ENCODE peak calls at places on chromosomes 6 and 20, in five cellular contexts. N, U, V, E and J are unnamed samples.

GRCh38 chr6:15481892-15482291 is 180.9 kb downstream of the DTNBP1 start:
- DNase-seq in V (no peak), N (peak; percentile 18), E (no peak), U (no peak), J (no peak)

GRCh38 chr6:107811591-107812218 is 12.4 kb downstream of the SCML4 start:
- DNase-seq in N (peak; percentile 5), E (no peak), U (peak; percentile 21), V (no peak), J (no peak)

GRCh38 chr6:106241498-106241897 is 84.1 kb downstream of the ATG5 start:
- DNase-seq in E (no peak), V (no peak), U (no peak), N (no peak), J (no peak)

GRCh38 chr20:19885981-19886665 is 128.1 kb downstream of the RIN2 start:
- DNase-seq in E (peak; percentile 43), V (peak; percentile 62), N (peak; percentile 77), U (peak; percentile 61), J (peak; percentile 87)

GRCh38 chr6:109165392-109165964 is 70.2 kb downstream of the CEP57L1 start:
- DNase-seq in N (peak; percentile 4), U (peak; percentile 70), V (no peak), E (no peak), J (peak; percentile 59)

GRCh38 chr20:48623906-48624265 is 203.9 kb downstream of the PREX1 start:
- DNase-seq in E (no peak), V (no peak), U (no peak), N (no peak), J (no peak)

GRCh38 chr6:22071655-22072054 is 225.2 kb downstream of the PRL start:
- DNase-seq in E (peak; percentile 57), U (peak; percentile 66), N (no peak), V (no peak), J (peak; percentile 67)

GRCh38 chr20:24138951-24139350 is 150.4 kb upstream of the GGTLC1 start:
- DNase-seq in N (no peak), V (no peak), U (no peak), E (no peak), J (no peak)

GRCh38 chr20:57398231-57398821 is 7.1 kb downstream of the RBM38 start:
- DNase-seq in E (peak; percentile 85), N (no peak), U (no peak), V (no peak), J (no peak)

GRCh38 chr6:140059947-140060346 is 685.5 kb upstream of the CITED2 start:
- DNase-seq in U (peak; percentile 45), V (no peak), E (no peak), N (no peak), J (no peak)

GRCh38 chr20:1500496-1500895 is 9.3 kb upstream of the SIRPB2 start:
- DNase-seq in V (no peak), N (no peak), E (no peak), U (no peak), J (no peak)

GRCh38 chr20:33348136-33348937 is 53.0 kb downstream of the CDK5RAP1 start:
- DNase-seq in U (no peak), N (no peak), V (no peak), E (no peak), J (no peak)

GRCh38 chr6:16723833-16724232 is 37.4 kb downstream of the ATXN1 start:
- DNase-seq in N (peak; percentile 90), V (no peak), E (no peak), U (peak; percentile 96), J (no peak)

GRCh38 chr20:43669332-43669731 is 2.4 kb downstream of the MYBL2 start:
- DNase-seq in V (no peak), N (peak; percentile 94), U (peak; percentile 62), E (no peak), J (no peak)

GRCh38 chr6:169654590-169655391 is 47.0 kb downstream of the WDR27 start:
- DNase-seq in N (peak; percentile 74), E (peak; percentile 72), V (peak; percentile 64), U (peak; percentile 61), J (peak; percentile 47)

GRCh38 chr6:126352514-126352913 is 12.6 kb downstream of the CENPW start:
- DNase-seq in V (no peak), N (no peak), U (no peak), E (no peak), J (no peak)

GRCh38 chr6:148538251-148539190 is 195.9 kb downstream of the SASH1 start:
- DNase-seq in U (peak; percentile 73), N (no peak), V (no peak), E (no peak), J (no peak)

GRCh38 chr20:45229264-45230056 is 8.3 kb downstream of the SEMG2 start:
- DNase-seq in E (no peak), U (no peak), N (peak; percentile 91), V (no peak), J (no peak)

GRCh38 chr6:119533603-119534279 is 184.2 kb upstream of the MAN1A1 start:
- DNase-seq in E (no peak), N (peak; percentile 77), V (no peak), U (peak; percentile 82), J (no peak)

GRCh38 chr6:121590438-121590837 is 155.0 kb downstream of the GJA1 start:
- DNase-seq in E (no peak), V (no peak), U (peak; percentile 72), N (no peak), J (no peak)

GRCh38 chr6:116941727-116942126 is 64.7 kb downstream of the RFX6 start:
- DNase-seq in V (no peak), E (no peak), U (no peak), N (peak; percentile 34), J (no peak)

GRCh38 chr6:105800398-105800797 is 285.7 kb upstream of the PRDM1 start:
- DNase-seq in V (no peak), E (no peak), U (no peak), N (no peak), J (no peak)

GRCh38 chr20:57564180-57564802 is 3.4 kb downstream of the PCK1 start:
- DNase-seq in E (no peak), V (no peak), N (no peak), U (no peak), J (no peak)

GRCh38 chr6:111781055-111781708 is 92.1 kb downstream of the FYN start:
- DNase-seq in E (peak; percentile 26), N (no peak), U (peak; percentile 68), V (no peak), J (peak; percentile 78)

GRCh38 chr6:12473494-12473893 is 183.3 kb downstream of the EDN1 start:
- DNase-seq in E (no peak), V (no peak), N (no peak), U (no peak), J (no peak)
- H3K27ac ChIP-seq in E (no peak overlapping the region), V (peak overlapping the region; percentile 20), N (no peak overlapping the region), U (no peak overlapping the region), J (no peak overlapping the region)

GRCh38 chr6:158059108-158059507 is 77.4 kb downstream of the SYNJ2 start:
- DNase-seq in N (no peak), E (no peak), U (no peak), V (no peak), J (peak; percentile 32)
- H3K4me1 ChIP-seq in N (peaks cover 50% of the 10 kb centered on the region), E (peaks cover 11% of the 10 kb centered on the region), U (peaks cover 35% of the 10 kb centered on the region), V (peaks cover 16% of the 10 kb centered on the region), J (peaks cover 13% of the 10 kb centered on the region)

DNA sequence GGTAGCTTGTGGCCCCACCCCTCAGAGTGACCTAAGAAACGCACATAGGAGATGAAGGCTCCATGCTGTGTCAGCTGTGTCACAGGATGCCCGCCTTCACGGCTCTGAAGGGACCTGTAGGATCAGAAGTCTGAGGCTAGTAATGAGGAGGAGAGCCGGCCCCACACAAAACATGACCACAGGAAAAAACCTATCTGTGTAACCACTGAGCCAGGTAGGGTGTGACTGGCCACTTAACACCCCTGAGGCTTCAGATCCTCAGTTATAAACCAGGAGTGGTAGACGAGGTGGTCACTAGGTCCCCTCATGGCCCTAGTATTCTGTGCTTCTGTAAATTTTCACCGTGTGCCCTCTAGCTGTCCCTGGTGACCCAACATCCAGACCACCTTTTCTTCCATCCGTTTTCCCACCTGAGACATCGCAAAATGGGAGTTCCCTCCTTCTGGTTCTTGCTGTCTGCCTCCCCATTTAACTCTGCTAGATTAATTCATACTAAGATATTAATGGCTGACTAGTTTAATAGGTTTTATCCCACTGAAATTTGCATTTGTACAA is 52.8 kb downstream of the TBC1D7 start:
- DNase-seq in N (no peak), E (no peak), V (no peak), U (no peak), J (no peak)
- H3K4me3 ChIP-seq in N (no peak overlapping the region), E (no peak overlapping the region), V (no peak overlapping the region), U (no peak overlapping the region), J (no peak overlapping the region)

GRCh38 chr6:135496805-135497411 is 632 bp downstream of the AHI1 start:
- DNase-seq in N (no peak), V (no peak), U (no peak), E (no peak), J (no peak)
- H3K27ac ChIP-seq in N (no peak overlapping the region), V (peak overlapping the region; percentile 97), U (peak overlapping the region; percentile 88), E (peak overlapping the region; percentile 96), J (peak overlapping the region; percentile 71)

GRCh38 chr6:52399511-52400315 is 20.4 kb upstream of the EFHC1 start:
- DNase-seq in V (no peak), U (peak; percentile 70), E (peak; percentile 31), N (peak; percentile 72), J (no peak)
- H3K4me1 ChIP-seq in V (no peaks in the 10 kb centered on the region), U (peaks cover 2% of the 10 kb centered on the region), E (no peaks in the 10 kb centered on the region), N (peaks cover 14% of the 10 kb centered on the region), J (no peaks in the 10 kb centered on the region)

DNA sequence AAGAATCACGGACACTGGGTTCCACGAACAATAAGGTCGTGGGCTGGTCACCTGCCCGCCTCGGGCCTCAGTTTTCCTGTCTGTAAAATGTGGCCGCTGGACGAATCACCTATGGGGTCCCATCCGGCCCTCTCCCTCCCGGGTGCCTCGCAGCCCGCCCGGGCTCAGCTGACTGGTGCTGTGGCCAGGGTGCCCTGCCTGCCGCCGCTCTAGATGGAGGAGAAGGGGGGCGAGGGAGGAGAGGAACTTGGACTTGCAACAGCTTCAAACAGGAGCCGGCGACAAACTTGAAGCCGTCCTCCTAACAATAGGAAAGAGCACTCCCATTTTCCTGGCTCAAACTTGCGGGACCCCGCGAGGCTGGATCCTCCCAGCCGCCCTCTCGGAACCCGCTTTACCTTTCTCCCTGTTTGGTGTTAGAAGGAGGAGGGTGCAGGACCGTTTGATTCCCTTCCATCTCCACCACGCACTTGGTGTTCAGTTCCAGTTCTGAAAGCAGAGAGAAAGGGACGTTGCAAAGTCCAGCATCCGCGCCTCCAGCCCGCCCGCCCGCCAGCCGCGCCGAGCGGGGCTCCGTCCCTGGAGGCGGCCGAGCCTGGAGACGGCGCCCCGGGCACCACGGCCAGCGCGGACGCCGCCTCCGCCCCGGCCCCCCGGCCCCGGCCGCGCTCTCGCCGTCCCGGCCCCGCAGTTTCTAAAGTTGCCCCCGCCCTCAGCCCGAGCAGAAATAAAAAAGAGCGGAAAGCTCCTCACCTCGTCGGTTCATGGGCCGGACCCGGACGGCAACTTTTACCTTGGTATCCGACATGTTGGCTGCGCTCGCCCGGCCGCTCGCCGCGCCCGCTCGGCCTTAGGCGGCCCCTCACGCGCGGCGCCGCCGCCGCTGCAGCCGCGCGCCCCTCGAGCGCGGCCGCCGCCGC is 519 bp downstream of the KIF13A start:
- DNase-seq in U (peak; percentile 39), E (peak; percentile 56), V (peak; percentile 61), N (peak; percentile 58), J (peak; percentile 70)
- H3K4me3 ChIP-seq in U (peak overlapping the region; percentile 84), E (peak overlapping the region; percentile 54), V (peak overlapping the region; percentile 69), N (peak overlapping the region; percentile 86), J (peak overlapping the region; percentile 93)

GRCh38 chr20:47204008-47204745 is 152.3 kb downstream of the ZMYND8 start:
- DNase-seq in N (peak; percentile 98), E (no peak), V (no peak), U (peak; percentile 87), J (no peak)

GRCh38 chr20:47198254-47198671 is 158.2 kb downstream of the ZMYND8 start:
- DNase-seq in N (peak; percentile 41), E (no peak), V (no peak), U (peak; percentile 34), J (no peak)

GRCh38 chr20:47198996-47199552 is 157.4 kb downstream of the ZMYND8 start:
- DNase-seq in E (no peak), U (no peak), N (no peak), V (no peak), J (no peak)

GRCh38 chr20:47202765-47203667 is 153.5 kb downstream of the ZMYND8 start:
- DNase-seq in U (no peak), V (no peak), N (peak; percentile 53), E (no peak), J (no peak)

GRCh38 chr20:47201074-47201730 is 155.3 kb downstream of the ZMYND8 start:
- DNase-seq in U (no peak), V (no peak), E (no peak), N (no peak), J (no peak)
- H3K27ac ChIP-seq in U (no peak overlapping the region), V (no peak overlapping the region), E (no peak overlapping the region), N (peak overlapping the region; percentile 80), J (no peak overlapping the region)